ENCODE peak calls at places on chromosome 3, in five cellular contexts. U is B cell, A is iris pigment epithelial cell, O is HEK293T, Y is T1000. Z is an unnamed sample.

GRCh38 chr3:67484085-67484484 is 170.3 kb downstream of the SUCLG2 start:
- DNase-seq in U (no peak), A (no peak), O (no peak), Y (no peak), Z (no peak)

GRCh38 chr3:105878061-105878460 is 9.2 kb upstream of the CBLB start:
- DNase-seq in U (no peak), A (peak; percentile 34), O (no peak), Y (no peak), Z (no peak)

GRCh38 chr3:151837057-151837456 is 23.1 kb downstream of the AADAC start:
- DNase-seq in U (no peak), A (peak; percentile 82), O (peak; percentile 10), Y (no peak), Z (peak; percentile 16)

GRCh38 chr3:23567917-23568316 is 237.8 kb upstream of the UBE2E1 start:
- DNase-seq in U (no peak), A (peak; percentile 94), O (no peak), Y (no peak), Z (no peak)

GRCh38 chr3:179227349-179227748 is 23.6 kb downstream of the KCNMB3 start:
- DNase-seq in U (no peak), A (peak; percentile 58), O (no peak), Y (no peak), Z (no peak)

GRCh38 chr3:116483135-116483534 is 37.8 kb upstream of the LSAMP start:
- DNase-seq in U (no peak), A (no peak), O (no peak), Y (no peak), Z (no peak)

GRCh38 chr3:188680189-188680588 is 491.6 kb upstream of the TPRG1 start:
- DNase-seq in U (no peak), A (peak; percentile 49), O (no peak), Y (no peak), Z (no peak)

GRCh38 chr3:60755094-60755493 is 496.2 kb downstream of the FHIT start:
- DNase-seq in U (no peak), A (no peak), O (peak; percentile 63), Y (no peak), Z (no peak)

GRCh38 chr3:70342149-70342548 is 29.7 kb upstream of the MDFIC2 start:
- DNase-seq in U (no peak), A (no peak), O (no peak), Y (no peak), Z (no peak)

GRCh38 chr3:105277656-105278055 is 89.1 kb upstream of the ALCAM start:
- DNase-seq in U (no peak), A (peak; percentile 60), O (no peak), Y (no peak), Z (no peak)

GRCh38 chr3:33775363-33775762 is 23.1 kb upstream of the PDCD6IP start:
- DNase-seq in U (no peak), A (peak; percentile 27), O (no peak), Y (no peak), Z (no peak)

GRCh38 chr3:188164248-188164687 is 10.3 kb downstream of the LPP start:
- DNase-seq in U (no peak), A (no peak), O (no peak), Y (no peak), Z (no peak)

GRCh38 chr3:53818221-53819162 is 27.7 kb downstream of the CHDH start:
- DNase-seq in U (no peak), A (no peak), O (no peak), Y (no peak), Z (no peak)

GRCh38 chr3:41296556-41296955 is 97.3 kb downstream of the CTNNB1 start:
- DNase-seq in U (no peak), A (no peak), O (no peak), Y (no peak), Z (no peak)

GRCh38 chr3:153624310-153625030 is 462.4 kb downstream of the RAP2B start:
- DNase-seq in U (no peak), A (no peak), O (no peak), Y (no peak), Z (no peak)

GRCh38 chr3:165939141-165939540 is 101.9 kb upstream of the BCHE start:
- DNase-seq in U (no peak), A (no peak), O (no peak), Y (no peak), Z (no peak)

GRCh38 chr3:124351430-124352142 is 359.7 kb upstream of the ROPN1 start:
- DNase-seq in U (no peak), A (peak; percentile 72), O (peak; percentile 74), Y (peak; percentile 1), Z (peak; percentile 39)

GRCh38 chr3:87398226-87398774 is 121.9 kb upstream of the POU1F1 start:
- DNase-seq in U (no peak), A (no peak), O (no peak), Y (no peak), Z (no peak)

GRCh38 chr3:72100626-72101187 is 315.8 kb upstream of the PROK2 start:
- DNase-seq in U (peak; percentile 87), A (peak; percentile 74), O (peak; percentile 65), Y (peak; percentile 88), Z (peak; percentile 8)

GRCh38 chr3:43455233-43455632 is 166.6 kb downstream of the ANO10 start:
- DNase-seq in U (no peak), A (peak; percentile 67), O (no peak), Y (peak; percentile 18), Z (no peak)

GRCh38 chr3:82506204-82506603 is 744.8 kb upstream of the GBE1 start:
- DNase-seq in U (no peak), A (no peak), O (no peak), Y (no peak), Z (no peak)

GRCh38 chr3:49803464-49804140 is 541 bp downstream of the INKA1 start:
- DNase-seq in U (peak; percentile 79), A (peak; percentile 27), O (no peak), Y (no peak), Z (peak; percentile 29)

GRCh38 chr3:12303532-12303931 is 14.7 kb downstream of the PPARG start:
- DNase-seq in U (no peak), A (peak; percentile 98), O (no peak), Y (no peak), Z (no peak)

GRCh38 chr3:37453393-37454391 is 279.3 kb upstream of the LRRFIP2 start:
- DNase-seq in U (no peak), A (no peak), O (peak; percentile 29), Y (no peak), Z (peak; percentile 74)

GRCh38 chr3:13713396-13713795 is 164.5 kb downstream of the FBLN2 start:
- DNase-seq in U (no peak), A (no peak), O (no peak), Y (no peak), Z (no peak)

Z was measured in cerebellar cortex.